ENCODE peak calls at places on chromosome 17, in five cellular contexts. One of them, this sample, is unnamed.

GRCh38 chr17:47978324-47978723 is 7.4 kb downstream of the CDK5RAP3 start:
- DNase-seq in H1: no peak
- DNase-seq in trophoblast cell: peak; percentile 40
- DNase-seq in H9: peak; percentile 87
- DNase-seq in mesenchymal stem cell: peak; percentile 63
- DNase-seq in this sample: no peak

GRCh38 chr17:34252138-34252889 is 2.8 kb upstream of the CCL2 start:
- DNase-seq in H1: no peak
- DNase-seq in trophoblast cell: peak; percentile 46
- DNase-seq in H9: no peak
- DNase-seq in mesenchymal stem cell: peak; percentile 96
- DNase-seq in this sample: no peak

GRCh38 chr17:4872786-4873185 is 26.6 kb upstream of the C17orf107 start:
- DNase-seq in H1: no peak
- DNase-seq in trophoblast cell: peak; percentile 27
- DNase-seq in H9: no peak
- DNase-seq in mesenchymal stem cell: no peak
- DNase-seq in this sample: no peak

GRCh38 chr17:72030067-72030899 is 90.5 kb upstream of the SOX9 start:
- DNase-seq in H1: peak; percentile 70
- DNase-seq in trophoblast cell: no peak
- DNase-seq in H9: peak; percentile 94
- DNase-seq in mesenchymal stem cell: peak; percentile 77
- DNase-seq in this sample: peak; percentile 45

GRCh38 chr17:43406676-43407645 is 8.2 kb downstream of the ARL4D start:
- DNase-seq in H1: no peak
- DNase-seq in trophoblast cell: no peak
- DNase-seq in H9: peak; percentile 60
- DNase-seq in mesenchymal stem cell: peak; percentile 74
- DNase-seq in this sample: no peak

GRCh38 chr17:42112552-42113176 is at the start of gene DHX58:
- DNase-seq in H1: no peak
- DNase-seq in trophoblast cell: peak; percentile 85
- DNase-seq in H9: no peak
- DNase-seq in mesenchymal stem cell: peak; percentile 83
- DNase-seq in this sample: no peak

GRCh38 chr17:21295036-21295952 is 10.8 kb downstream of the MAP2K3 start:
- DNase-seq in H1: no peak
- DNase-seq in trophoblast cell: peak; percentile 96
- DNase-seq in H9: no peak
- DNase-seq in mesenchymal stem cell: peak; percentile 81
- DNase-seq in this sample: no peak

GRCh38 chr17:21001813-21002221 is 41.0 kb downstream of the USP22 start:
- DNase-seq in H1: no peak
- DNase-seq in trophoblast cell: no peak
- DNase-seq in H9: no peak
- DNase-seq in mesenchymal stem cell: peak; percentile 16
- DNase-seq in this sample: no peak

GRCh38 chr17:64418506-64419339 is 28.1 kb upstream of the PECAM1 start:
- DNase-seq in H1: no peak
- DNase-seq in trophoblast cell: peak; percentile 85
- DNase-seq in H9: no peak
- DNase-seq in mesenchymal stem cell: peak; percentile 79
- DNase-seq in this sample: peak; percentile 51

GRCh38 chr17:80328620-80329380 is 68.1 kb downstream of the RNF213 start:
- DNase-seq in H1: no peak
- DNase-seq in trophoblast cell: no peak
- DNase-seq in H9: no peak
- DNase-seq in mesenchymal stem cell: no peak
- DNase-seq in this sample: no peak

GRCh38 chr17:35087731-35088646 is 24.5 kb upstream of the RFFL start:
- DNase-seq in H1: no peak
- DNase-seq in trophoblast cell: peak; percentile 36
- DNase-seq in H9: no peak
- DNase-seq in mesenchymal stem cell: peak; percentile 80
- DNase-seq in this sample: no peak

GRCh38 chr17:42421479-42422332 is 1.4 kb downstream of the CAVIN1 start:
- DNase-seq in H1: no peak
- DNase-seq in trophoblast cell: peak; percentile 53
- DNase-seq in H9: peak; percentile 57
- DNase-seq in mesenchymal stem cell: peak; percentile 68
- DNase-seq in this sample: no peak

GRCh38 chr17:40109471-40109824 is 9.1 kb upstream of the NR1D1 start:
- DNase-seq in H1: no peak
- DNase-seq in trophoblast cell: no peak
- DNase-seq in H9: no peak
- DNase-seq in mesenchymal stem cell: peak; percentile 12
- DNase-seq in this sample: no peak

GRCh38 chr17:16986391-16986790 is 14.5 kb upstream of the TNFRSF13B start:
- DNase-seq in H1: no peak
- DNase-seq in trophoblast cell: no peak
- DNase-seq in H9: no peak
- DNase-seq in mesenchymal stem cell: peak; percentile 59
- DNase-seq in this sample: no peak

GRCh38 chr17:30990458-30990857 is 19.6 kb downstream of the RNF135 start:
- DNase-seq in H1: no peak
- DNase-seq in trophoblast cell: no peak
- DNase-seq in H9: no peak
- DNase-seq in mesenchymal stem cell: no peak
- DNase-seq in this sample: no peak

DNA sequence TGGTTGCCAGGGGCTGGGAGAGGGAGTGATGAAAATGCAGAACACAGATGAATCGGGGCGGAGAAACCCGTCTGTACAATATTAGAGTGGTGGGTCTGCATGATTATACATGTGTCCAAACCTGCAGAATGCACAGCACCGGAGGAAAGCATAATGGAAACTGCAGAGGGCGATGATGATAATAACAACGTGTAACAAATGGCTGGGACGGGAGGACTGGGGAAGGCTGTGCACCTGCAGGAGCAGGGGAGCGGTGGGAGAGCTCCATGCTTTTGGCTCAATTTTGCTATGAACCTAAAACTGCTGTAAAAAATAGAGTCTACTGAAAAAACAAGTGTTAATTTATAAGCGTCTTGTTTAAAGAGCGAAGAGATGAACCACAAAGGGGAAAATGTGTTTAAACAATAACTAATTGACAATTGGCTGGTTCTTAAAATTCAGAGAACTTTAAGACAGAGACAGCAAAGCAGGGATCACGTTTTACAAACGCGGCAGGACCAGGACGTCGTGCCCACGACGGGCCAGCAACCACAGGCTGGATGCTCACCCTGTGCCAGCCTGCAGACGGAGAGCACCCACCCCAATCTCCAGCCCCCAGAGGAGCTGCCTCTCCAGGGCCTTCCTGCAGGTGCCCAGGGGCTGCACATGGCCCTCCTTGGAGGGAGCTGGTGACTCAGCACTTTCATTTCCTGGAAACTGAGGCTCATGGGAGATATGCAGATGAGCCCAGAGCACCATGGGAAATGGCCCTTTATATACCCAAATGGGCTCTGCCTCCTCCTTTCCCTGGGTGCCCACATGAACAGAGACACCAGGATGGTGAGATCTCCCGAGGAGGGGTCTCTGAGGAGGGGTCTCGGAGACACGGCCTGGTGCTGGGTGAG is at the start of gene TEX19:
- DNase-seq in H1: no peak
- DNase-seq in trophoblast cell: no peak
- DNase-seq in H9: peak; percentile 62
- DNase-seq in mesenchymal stem cell: peak; percentile 40
- DNase-seq in this sample: no peak
- H3K9ac ChIP-seq in H1: no peak within 1 kb of the TSS
- H3K9ac ChIP-seq in trophoblast cell: no peak within 1 kb of the TSS
- H3K9ac ChIP-seq in H9: no peak within 1 kb of the TSS
- H3K9ac ChIP-seq in mesenchymal stem cell: no peak within 1 kb of the TSS
- H3K9ac ChIP-seq in this sample: no peak within 1 kb of the TSS

GRCh38 chr17:74833501-74834361 is 26.0 kb downstream of the GRIN2C start:
- DNase-seq in H1: no peak
- DNase-seq in trophoblast cell: no peak
- DNase-seq in H9: no peak
- DNase-seq in mesenchymal stem cell: no peak
- DNase-seq in this sample: no peak
- H2BK12ac ChIP-seq in H1: no peak overlapping the region
- H2BK12ac ChIP-seq in trophoblast cell: no peak overlapping the region
- H2BK12ac ChIP-seq in H9: no peak overlapping the region
- H2BK12ac ChIP-seq in mesenchymal stem cell: no peak overlapping the region
- H2BK12ac ChIP-seq in this sample: no peak overlapping the region

DNA sequence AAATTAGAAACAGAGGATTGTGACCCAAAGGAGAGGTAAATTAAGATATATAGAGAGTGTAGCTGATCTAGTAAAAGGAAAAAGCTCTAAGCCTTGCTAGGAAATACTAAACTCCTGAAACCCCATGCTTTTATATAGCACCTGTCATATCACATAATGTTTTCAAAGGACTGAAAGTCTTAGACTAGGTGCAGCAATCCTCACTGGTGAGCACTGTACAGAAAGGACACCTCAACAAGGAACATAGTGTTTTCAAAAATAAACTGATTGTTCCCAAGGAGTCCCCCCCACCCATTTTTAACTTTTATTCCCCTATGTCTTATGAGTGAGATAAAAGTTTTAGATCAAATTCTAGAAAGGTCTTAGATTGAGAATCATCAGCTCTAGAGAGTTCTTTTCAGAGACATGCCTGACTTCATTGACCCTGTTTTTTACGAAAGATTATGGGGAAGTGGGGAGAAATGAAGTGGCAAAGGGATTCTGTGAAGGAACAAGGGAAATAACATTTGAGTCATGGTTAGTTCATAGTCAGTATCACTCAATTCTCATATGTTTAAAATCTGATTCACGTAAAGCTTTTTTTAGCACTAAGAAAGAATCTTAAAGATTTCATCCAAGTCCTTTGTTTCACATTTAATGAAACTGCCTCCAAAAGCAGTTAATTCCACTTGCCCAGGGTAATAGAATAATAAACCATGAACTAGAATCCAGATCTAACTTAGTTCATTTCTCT is 166.4 kb downstream of the CYB561 start:
- DNase-seq in H1: no peak
- DNase-seq in trophoblast cell: no peak
- DNase-seq in H9: no peak
- DNase-seq in mesenchymal stem cell: peak; percentile 45
- DNase-seq in this sample: no peak
- H3K9ac ChIP-seq in H1: no peak overlapping the region
- H3K9ac ChIP-seq in trophoblast cell: no peak overlapping the region
- H3K9ac ChIP-seq in H9: no peak overlapping the region
- H3K9ac ChIP-seq in mesenchymal stem cell: peak overlapping the region; percentile 82
- H3K9ac ChIP-seq in this sample: no peak overlapping the region

GRCh38 chr17:7982171-7982570 is 20.2 kb upstream of the GUCY2D start:
- DNase-seq in H1: no peak
- DNase-seq in trophoblast cell: no peak
- DNase-seq in H9: peak; percentile 12
- DNase-seq in mesenchymal stem cell: no peak
- DNase-seq in this sample: no peak
- H2BK12ac ChIP-seq in H1: no peak overlapping the region
- H2BK12ac ChIP-seq in trophoblast cell: no peak overlapping the region
- H2BK12ac ChIP-seq in H9: no peak overlapping the region
- H2BK12ac ChIP-seq in mesenchymal stem cell: no peak overlapping the region
- H2BK12ac ChIP-seq in this sample: no peak overlapping the region

DNA sequence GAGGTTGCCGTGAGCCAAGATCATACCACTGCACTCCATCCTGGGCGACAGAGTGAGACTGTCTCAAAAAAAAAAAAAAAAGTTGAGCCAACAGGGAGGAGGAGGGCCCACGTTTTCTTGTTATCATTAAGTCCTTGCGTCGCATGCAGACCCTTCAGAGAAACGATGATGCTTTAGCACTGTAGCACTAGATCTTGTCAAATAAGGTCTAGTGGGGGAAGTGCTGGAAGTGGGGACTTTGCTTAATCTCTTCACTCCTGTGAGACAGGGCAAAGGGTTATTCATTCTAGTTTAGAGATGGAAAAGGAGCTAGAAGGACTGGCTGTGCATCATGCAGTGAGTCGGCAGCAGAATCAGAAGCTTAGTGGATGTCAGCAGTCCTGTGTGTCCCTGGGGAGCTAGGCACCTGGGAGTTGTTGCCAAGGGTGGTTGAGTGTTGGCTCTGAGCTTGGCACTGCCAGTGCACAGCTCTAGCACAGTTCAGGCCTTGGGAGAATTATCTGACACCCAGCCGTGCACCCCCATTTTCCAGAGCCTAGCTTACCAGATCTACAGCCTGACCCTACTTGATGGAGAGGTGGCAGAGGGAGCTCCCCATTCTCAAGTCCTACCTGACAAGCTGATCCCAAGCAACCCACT is 33.4 kb upstream of the TBX2 start:
- DNase-seq in H1: no peak
- DNase-seq in trophoblast cell: no peak
- DNase-seq in H9: no peak
- DNase-seq in mesenchymal stem cell: no peak
- DNase-seq in this sample: no peak
- H3K9ac ChIP-seq in H1: no peak overlapping the region
- H3K9ac ChIP-seq in trophoblast cell: no peak overlapping the region
- H3K9ac ChIP-seq in H9: no peak overlapping the region
- H3K9ac ChIP-seq in mesenchymal stem cell: no peak overlapping the region
- H3K9ac ChIP-seq in this sample: no peak overlapping the region

GRCh38 chr17:67093348-67093747 is 49.0 kb downstream of the CACNG1 start:
- DNase-seq in H1: no peak
- DNase-seq in trophoblast cell: no peak
- DNase-seq in H9: no peak
- DNase-seq in mesenchymal stem cell: no peak
- DNase-seq in this sample: no peak
- H2BK12ac ChIP-seq in H1: no peak overlapping the region
- H2BK12ac ChIP-seq in trophoblast cell: no peak overlapping the region
- H2BK12ac ChIP-seq in H9: no peak overlapping the region
- H2BK12ac ChIP-seq in mesenchymal stem cell: no peak overlapping the region
- H2BK12ac ChIP-seq in this sample: no peak overlapping the region

This sample was measured in neuronal stem cell.